ENCODE peak calls at places on chromosomes 5 and 9, in seven cellular contexts. F, P, W, I, T, L and Q are unnamed samples.

GRCh38 chr5:151923865-151924264 is 786 bp downstream of the GLRA1 start:
- DNase-seq in F (no peak), P (peak), W (peak), I (no peak), T (no peak), L (no peak), Q (no peak)

GRCh38 chr5:11588803-11589202 is 315.4 kb downstream of the CTNND2 start:
- DNase-seq in F (no peak), P (no peak), W (no peak), I (no peak), T (no peak), L (no peak), Q (no peak)

GRCh38 chr5:41334221-41334620 is 120.9 kb upstream of the C6 start:
- DNase-seq in F (no peak), P (no peak), W (no peak), I (no peak), T (no peak), L (no peak), Q (no peak)

GRCh38 chr5:83523926-83524325 is 52.4 kb downstream of the VCAN start:
- DNase-seq in F (no peak), P (no peak), W (no peak), I (no peak), T (no peak), L (no peak), Q (no peak)

GRCh38 chr9:130196643-130197042 is 24.4 kb downstream of the NCS1 start:
- DNase-seq in F (no peak), P (no peak), W (no peak), I (no peak), T (no peak), L (no peak), Q (no peak)

GRCh38 chr9:132732326-132732725 is 62.1 kb downstream of the GTF3C4 start:
- DNase-seq in F (peak), P (no peak), W (peak), I (no peak), T (no peak), L (no peak), Q (no peak)

GRCh38 chr9:131203438-131204219 is 72.7 kb downstream of the FAM78A start:
- DNase-seq in F (no peak), P (no peak), W (no peak), I (no peak), T (no peak), L (no peak), Q (no peak)

GRCh38 chr5:5385326-5385725 is 37.2 kb upstream of the ICE1 start:
- DNase-seq in F (no peak), P (no peak), W (no peak), I (no peak), T (no peak), L (no peak), Q (no peak)

GRCh38 chr9:91927912-91928510 is 22.0 kb downstream of the ROR2 start:
- DNase-seq in F (no peak), P (no peak), W (no peak), I (no peak), T (no peak), L (no peak), Q (no peak)

GRCh38 chr9:18274693-18275092 is 199.3 kb upstream of the ADAMTSL1 start:
- DNase-seq in F (no peak), P (no peak), W (no peak), I (no peak), T (no peak), L (no peak), Q (peak)

GRCh38 chr9:70564464-70565190 is 150.2 kb upstream of the KLF9 start:
- DNase-seq in F (no peak), P (no peak), W (no peak), I (no peak), T (no peak), L (no peak), Q (no peak)

GRCh38 chr9:70561805-70562395 is 147.4 kb upstream of the KLF9 start:
- DNase-seq in F (no peak), P (no peak), W (no peak), I (no peak), T (no peak), L (no peak), Q (no peak)

GRCh38 chr9:70563437-70564204 is 149.2 kb upstream of the KLF9 start:
- DNase-seq in F (no peak), P (no peak), W (no peak), I (no peak), T (peak), L (no peak), Q (no peak)

GRCh38 chr9:70561111-70561510 is 146.7 kb upstream of the KLF9 start:
- DNase-seq in F (no peak), P (no peak), W (no peak), I (no peak), T (no peak), L (no peak), Q (no peak)

DNA sequence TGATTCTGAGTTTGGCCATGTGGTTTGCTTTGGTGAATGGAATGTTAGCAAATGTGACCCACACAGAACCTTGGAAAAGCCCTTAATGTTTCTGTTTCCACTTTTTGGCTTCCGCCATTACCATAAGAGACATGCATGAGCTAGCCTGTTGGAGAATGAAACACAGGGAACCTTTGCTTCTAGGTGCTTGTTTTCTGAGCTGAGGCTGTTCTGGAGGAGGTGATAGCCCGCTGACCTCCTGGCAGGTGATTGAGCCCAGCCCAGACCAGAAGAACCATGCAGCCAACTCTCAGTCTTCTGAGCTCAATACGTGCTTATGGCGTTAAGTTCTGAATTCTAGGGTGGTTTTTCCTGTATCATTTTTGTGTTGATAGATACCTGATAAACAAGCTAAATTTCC is 148.6 kb upstream of the KLF9 start:
- DNase-seq in F (no peak), P (no peak), W (no peak), I (no peak), T (no peak), L (no peak), Q (no peak)
- H3K27ac ChIP-seq in F (no peak), P (no peak), W (no peak), I (no peak), T (peak), L (peak), Q (peak)

GRCh38 chr9:127977877-127978647 is 2.7 kb downstream of the EEIG1 start:
- DNase-seq in F (no peak), P (no peak), W (no peak), I (no peak), T (no peak), L (peak), Q (no peak)

GRCh38 chr9:127975376-127976315 is 5.1 kb downstream of the EEIG1 start:
- DNase-seq in F (no peak), P (no peak), W (no peak), I (no peak), T (no peak), L (no peak), Q (no peak)

GRCh38 chr9:127976943-127977871 is 3.6 kb downstream of the EEIG1 start:
- DNase-seq in F (no peak), P (no peak), W (no peak), I (no peak), T (no peak), L (no peak), Q (no peak)

GRCh38 chr9:127974769-127975261 is 6.0 kb downstream of the EEIG1 start:
- DNase-seq in F (peak), P (no peak), W (no peak), I (no peak), T (no peak), L (no peak), Q (no peak)

DNA sequence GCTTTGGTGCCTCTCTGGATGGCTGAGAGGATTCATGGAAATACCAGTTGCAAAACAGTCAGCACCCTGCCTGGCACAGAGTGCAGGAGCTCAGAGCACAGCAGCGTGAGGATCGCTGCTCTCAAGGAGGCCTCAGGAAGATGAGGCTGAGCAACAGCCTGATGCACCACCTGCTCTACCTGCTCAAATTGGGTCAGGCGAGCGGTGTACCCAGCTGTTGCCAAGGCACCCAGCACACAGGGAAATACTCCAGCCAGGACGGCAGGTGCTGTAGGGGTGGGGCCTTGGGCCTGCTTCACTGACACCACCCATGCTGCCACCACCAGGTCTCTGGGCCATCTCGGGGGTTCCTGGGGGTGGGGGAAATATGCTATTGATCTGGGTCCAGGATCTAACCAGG is 4.3 kb downstream of the EEIG1 start:
- DNase-seq in F (no peak), P (no peak), W (no peak), I (no peak), T (peak), L (peak), Q (no peak)
- H3K27ac ChIP-seq in F (no peak), P (no peak), W (no peak), I (peak), T (peak), L (peak), Q (no peak)

DNA sequence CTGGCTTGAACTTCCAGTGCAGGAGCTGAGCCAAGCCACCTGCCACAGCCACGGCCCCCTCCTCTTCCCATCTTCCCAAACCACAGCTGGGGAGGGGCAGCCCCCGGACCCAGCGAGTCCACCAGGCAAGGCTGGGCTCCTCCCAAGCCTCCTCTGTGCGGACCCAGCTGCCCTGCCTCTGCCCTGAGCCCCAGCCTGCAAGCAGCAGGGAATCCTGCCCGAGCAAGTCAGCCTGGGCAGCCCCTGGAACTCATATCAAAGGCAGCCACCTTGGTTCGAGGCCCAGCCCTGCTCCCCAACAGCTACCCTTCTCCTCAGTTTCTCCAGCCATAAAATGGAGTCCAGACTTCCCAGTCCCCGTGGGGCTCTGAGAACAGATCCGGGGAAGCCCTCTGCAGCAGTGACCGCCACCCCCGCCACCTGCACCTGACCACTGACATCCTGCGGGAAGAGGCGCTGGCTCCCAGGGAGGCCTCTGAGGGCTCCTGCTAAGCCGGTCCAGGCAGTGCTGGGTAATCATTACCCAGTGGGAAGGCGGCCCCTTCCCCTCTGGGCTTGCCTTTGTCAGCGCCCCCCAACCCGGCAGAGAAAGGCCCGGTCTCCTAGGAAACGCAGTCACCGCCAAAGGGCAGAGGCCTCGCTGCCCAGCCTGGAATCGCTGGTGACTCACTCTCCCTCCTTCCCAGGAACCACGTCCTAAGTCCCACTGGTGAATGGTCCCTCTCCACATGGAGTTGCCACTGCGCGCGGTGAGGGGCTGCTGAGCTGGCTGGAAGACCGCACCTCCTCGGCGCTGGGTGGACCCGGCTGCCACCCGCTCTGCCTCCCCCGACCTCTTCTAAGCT is 1.5 kb downstream of the VAV2 start:
- DNase-seq in F (peak), P (peak), W (no peak), I (no peak), T (no peak), L (peak), Q (no peak)
- H3K27ac ChIP-seq in F (no peak), P (peak), W (peak), I (no peak), T (no peak), L (peak), Q (peak)

GRCh38 chr5:134578578-134579283 is 53.3 kb downstream of the JADE2 start:
- DNase-seq in F (no peak), P (no peak), W (no peak), I (no peak), T (no peak), L (no peak), Q (no peak)

GRCh38 chr5:134576386-134577021 is 51.0 kb downstream of the JADE2 start:
- DNase-seq in F (no peak), P (no peak), W (peak), I (no peak), T (no peak), L (peak), Q (no peak)

GRCh38 chr5:134577796-134578577 is 52.5 kb downstream of the JADE2 start:
- DNase-seq in F (peak), P (peak), W (peak), I (peak), T (peak), L (peak), Q (no peak)

GRCh38 chr5:134575316-134575715 is 49.8 kb downstream of the JADE2 start:
- DNase-seq in F (no peak), P (no peak), W (no peak), I (no peak), T (no peak), L (no peak), Q (no peak)

GRCh38 chr5:134577022-134577795 is 51.7 kb downstream of the JADE2 start:
- DNase-seq in F (no peak), P (no peak), W (peak), I (no peak), T (no peak), L (no peak), Q (no peak)
- H3K27ac ChIP-seq in F (no peak), P (no peak), W (no peak), I (no peak), T (no peak), L (no peak), Q (no peak)

GRCh38 chr5:149486726-149487635 is 64.3 kb downstream of the CSNK1A1 start:
- DNase-seq in F (no peak), P (no peak), W (peak), I (no peak), T (no peak), L (no peak), Q (no peak)

GRCh38 chr5:149489605-149490037 is 61.6 kb downstream of the CSNK1A1 start:
- DNase-seq in F (peak), P (no peak), W (peak), I (no peak), T (no peak), L (no peak), Q (no peak)

GRCh38 chr5:149490599-149491187 is 60.5 kb downstream of the CSNK1A1 start:
- DNase-seq in F (no peak), P (no peak), W (no peak), I (no peak), T (no peak), L (no peak), Q (no peak)

GRCh38 chr5:149487672-149488071 is 63.6 kb downstream of the CSNK1A1 start:
- DNase-seq in F (no peak), P (no peak), W (no peak), I (no peak), T (no peak), L (no peak), Q (no peak)

DNA sequence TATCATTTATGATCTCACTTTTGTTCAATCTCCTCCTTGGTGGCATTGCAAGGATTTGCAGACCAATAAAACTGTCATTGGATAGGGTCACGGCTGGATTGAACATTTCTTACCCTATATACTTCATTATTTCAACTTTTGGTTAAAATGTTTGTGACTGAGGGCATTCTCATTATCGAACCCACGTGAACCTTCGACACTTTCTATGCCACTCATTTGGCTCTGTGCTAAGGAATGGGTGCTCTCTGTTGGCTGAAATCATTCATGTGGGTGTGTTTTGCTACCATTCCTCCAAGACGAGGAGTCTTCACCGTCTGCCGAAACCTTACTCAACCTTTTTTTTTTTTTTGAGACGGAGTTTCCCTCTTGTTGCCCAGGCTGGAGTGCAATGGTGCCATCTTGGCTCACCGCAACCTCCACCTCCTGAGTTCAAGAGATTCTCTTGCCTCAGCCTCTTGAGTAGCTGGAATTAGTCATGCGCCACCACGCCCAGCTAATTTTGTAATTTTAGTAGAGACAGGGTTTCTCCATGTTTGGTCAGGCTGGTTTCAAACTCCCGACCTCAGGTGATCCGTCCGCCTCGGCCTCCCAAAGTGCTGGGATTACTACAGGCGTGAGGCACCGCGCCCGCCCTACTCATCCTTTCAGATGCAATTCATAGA is 62.5 kb downstream of the CSNK1A1 start:
- DNase-seq in F (no peak), P (no peak), W (peak), I (no peak), T (no peak), L (peak), Q (no peak)
- H3K27ac ChIP-seq in F (no peak), P (no peak), W (peak), I (no peak), T (no peak), L (peak), Q (peak)

GRCh38 chr5:168086104-168086610 is 205.3 kb upstream of the WWC1 start:
- DNase-seq in F (no peak), P (no peak), W (no peak), I (no peak), T (no peak), L (no peak), Q (peak)

GRCh38 chr5:168086736-168087135 is 204.7 kb upstream of the WWC1 start:
- DNase-seq in F (no peak), P (no peak), W (no peak), I (no peak), T (no peak), L (no peak), Q (no peak)

GRCh38 chr5:168088415-168089165 is 202.9 kb upstream of the WWC1 start:
- DNase-seq in F (no peak), P (no peak), W (no peak), I (no peak), T (no peak), L (no peak), Q (no peak)

GRCh38 chr5:168089201-168089887 is 202.1 kb upstream of the WWC1 start:
- DNase-seq in F (no peak), P (no peak), W (no peak), I (no peak), T (no peak), L (no peak), Q (no peak)

DNA sequence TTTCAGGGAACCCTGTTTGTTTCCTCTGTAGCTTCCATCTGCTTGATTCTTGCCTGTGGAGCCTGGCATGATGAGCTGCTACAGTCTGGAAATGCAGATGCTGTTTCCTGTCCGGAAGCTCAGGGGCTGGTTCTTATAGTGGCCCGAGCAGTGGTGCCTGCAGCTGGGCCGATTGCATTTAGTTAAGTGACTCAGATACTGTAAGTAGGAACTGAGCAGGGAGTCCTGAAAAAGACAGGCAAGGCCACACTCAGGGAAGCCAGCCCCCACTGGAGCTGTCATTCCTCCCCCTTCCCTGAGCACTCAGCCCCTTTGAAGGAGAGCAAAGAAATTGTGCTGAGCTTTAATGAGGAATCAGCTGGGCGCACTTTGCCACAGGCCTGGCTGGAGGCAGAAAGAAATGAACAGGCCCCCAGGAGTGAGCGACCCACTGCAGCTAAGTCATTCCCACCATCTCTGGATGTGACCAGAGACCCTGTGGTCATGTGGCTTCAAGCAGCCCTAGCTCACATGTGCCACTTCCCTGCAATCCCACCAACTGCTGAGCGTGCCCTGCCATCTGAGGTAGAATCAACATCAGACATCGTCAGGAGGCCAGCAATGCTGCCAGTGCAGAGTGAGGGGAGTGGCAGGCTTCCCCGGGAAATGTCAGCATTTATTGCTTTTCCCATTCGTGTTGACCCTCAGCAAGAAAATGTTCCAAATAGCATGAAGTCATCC is 206.0 kb upstream of the WWC1 start:
- DNase-seq in F (no peak), P (no peak), W (no peak), I (no peak), T (no peak), L (no peak), Q (no peak)
- H3K27ac ChIP-seq in F (no peak), P (no peak), W (no peak), I (no peak), T (no peak), L (no peak), Q (peak)

DNA sequence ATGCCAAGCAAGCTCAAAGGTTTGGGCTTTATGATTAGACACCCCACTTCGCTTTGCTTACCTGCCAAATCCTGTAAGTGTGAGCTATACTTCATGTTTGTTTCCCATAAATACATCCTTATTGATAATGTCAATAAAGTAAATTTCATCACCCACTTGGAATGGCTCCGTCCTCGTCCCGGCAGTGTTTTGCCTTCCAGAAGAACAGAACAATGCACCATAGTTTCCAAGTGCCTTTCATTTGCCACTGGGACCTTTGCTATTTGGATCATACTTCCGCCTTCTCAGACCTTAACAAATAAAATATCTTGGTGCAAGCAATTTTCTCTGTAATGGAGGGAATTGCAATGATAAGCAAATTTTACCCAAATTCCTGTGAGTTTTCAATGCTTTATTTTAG is 229.3 kb downstream of the PIK3R1 start:
- DNase-seq in F (no peak), P (no peak), W (no peak), I (no peak), T (no peak), L (no peak), Q (no peak)
- H3K27ac ChIP-seq in F (no peak), P (no peak), W (no peak), I (no peak), T (no peak), L (no peak), Q (peak)

GRCh38 chr9:127223810-127224177 is 40.8 kb upstream of the GARNL3 start:
- DNase-seq in F (no peak), P (no peak), W (no peak), I (no peak), T (no peak), L (no peak), Q (no peak)
- H3K27ac ChIP-seq in F (no peak), P (no peak), W (no peak), I (peak), T (no peak), L (peak), Q (no peak)

GRCh38 chr5:132788990-132789886 is 12.2 kb upstream of the SEPTIN8 start:
- DNase-seq in F (no peak), P (no peak), W (peak), I (no peak), T (no peak), L (no peak), Q (no peak)
- H3K27ac ChIP-seq in F (no peak), P (no peak), W (peak), I (no peak), T (no peak), L (no peak), Q (no peak)

GRCh38 chr5:68443091-68443490 is 227.5 kb downstream of the PIK3R1 start:
- DNase-seq in F (no peak), P (no peak), W (no peak), I (no peak), T (no peak), L (no peak), Q (no peak)
- H3K27ac ChIP-seq in F (no peak), P (no peak), W (no peak), I (no peak), T (no peak), L (no peak), Q (no peak)